ENCODE peak calls at places on chromosomes 3 and 15, in seven cellular contexts. One of them, this sample, is unnamed.

GRCh38 chr3:84958495-84959469 is at the start of gene CADM2:
- DNase-seq in IMR-90: peak; percentile 45
- DNase-seq in CD8-positive, alpha-beta memory T cell: peak; percentile 5
- DNase-seq in RWPE1: peak; percentile 89
- DNase-seq in K562: peak; percentile 92
- DNase-seq in upper lobe of left lung: peak; percentile 96
- DNase-seq in heart left ventricle: peak; percentile 89
- DNase-seq in this sample: peak; percentile 95

GRCh38 chr3:152071924-152072323 is 196.8 kb upstream of the MBNL1 start:
- DNase-seq in IMR-90: peak; percentile 70
- DNase-seq in CD8-positive, alpha-beta memory T cell: peak; percentile 24
- DNase-seq in RWPE1: peak; percentile 45
- DNase-seq in K562: peak; percentile 46
- DNase-seq in upper lobe of left lung: no peak
- DNase-seq in heart left ventricle: no peak
- DNase-seq in this sample: peak; percentile 36

GRCh38 chr3:34066999-34067398 is 268.6 kb downstream of the PDCD6IP start:
- DNase-seq in IMR-90: no peak
- DNase-seq in CD8-positive, alpha-beta memory T cell: no peak
- DNase-seq in RWPE1: no peak
- DNase-seq in K562: no peak
- DNase-seq in upper lobe of left lung: no peak
- DNase-seq in heart left ventricle: no peak
- DNase-seq in this sample: no peak

GRCh38 chr3:134885877-134886621 is 91.0 kb downstream of the EPHB1 start:
- DNase-seq in IMR-90: no peak
- DNase-seq in CD8-positive, alpha-beta memory T cell: no peak
- DNase-seq in RWPE1: no peak
- DNase-seq in K562: no peak
- DNase-seq in upper lobe of left lung: no peak
- DNase-seq in heart left ventricle: no peak
- DNase-seq in this sample: no peak

GRCh38 chr15:46441294-46442062 is 806.6 kb downstream of the SQOR start:
- DNase-seq in IMR-90: no peak
- DNase-seq in CD8-positive, alpha-beta memory T cell: no peak
- DNase-seq in RWPE1: no peak
- DNase-seq in K562: no peak
- DNase-seq in upper lobe of left lung: no peak
- DNase-seq in heart left ventricle: no peak
- DNase-seq in this sample: peak; percentile 64

GRCh38 chr3:131596884-131597283 is 94.1 kb upstream of the MRPL3 start:
- DNase-seq in IMR-90: no peak
- DNase-seq in CD8-positive, alpha-beta memory T cell: no peak
- DNase-seq in RWPE1: no peak
- DNase-seq in K562: no peak
- DNase-seq in upper lobe of left lung: no peak
- DNase-seq in heart left ventricle: no peak
- DNase-seq in this sample: no peak

GRCh38 chr3:74631341-74631740 is 16.9 kb upstream of the CNTN3 start:
- DNase-seq in IMR-90: peak; percentile 59
- DNase-seq in CD8-positive, alpha-beta memory T cell: no peak
- DNase-seq in RWPE1: no peak
- DNase-seq in K562: no peak
- DNase-seq in upper lobe of left lung: no peak
- DNase-seq in heart left ventricle: no peak
- DNase-seq in this sample: no peak

GRCh38 chr15:73838795-73839565 is 34.4 kb upstream of the TBC1D21 start:
- DNase-seq in IMR-90: no peak
- DNase-seq in CD8-positive, alpha-beta memory T cell: no peak
- DNase-seq in RWPE1: no peak
- DNase-seq in K562: no peak
- DNase-seq in upper lobe of left lung: peak; percentile 58
- DNase-seq in heart left ventricle: peak; percentile 93
- DNase-seq in this sample: no peak

GRCh38 chr15:100780208-100780800 is 99.3 kb upstream of the ALDH1A3 start:
- DNase-seq in IMR-90: no peak
- DNase-seq in CD8-positive, alpha-beta memory T cell: no peak
- DNase-seq in RWPE1: no peak
- DNase-seq in K562: no peak
- DNase-seq in upper lobe of left lung: no peak
- DNase-seq in heart left ventricle: no peak
- DNase-seq in this sample: no peak

GRCh38 chr3:19155375-19155774 is 7.1 kb downstream of the KCNH8 start:
- DNase-seq in IMR-90: no peak
- DNase-seq in CD8-positive, alpha-beta memory T cell: no peak
- DNase-seq in RWPE1: no peak
- DNase-seq in K562: no peak
- DNase-seq in upper lobe of left lung: no peak
- DNase-seq in heart left ventricle: no peak
- DNase-seq in this sample: no peak

GRCh38 chr3:126056681-126057546 is 27.0 kb downstream of the SLC41A3 start:
- DNase-seq in IMR-90: peak; percentile 2
- DNase-seq in CD8-positive, alpha-beta memory T cell: no peak
- DNase-seq in RWPE1: peak; percentile 55
- DNase-seq in K562: no peak
- DNase-seq in upper lobe of left lung: peak; percentile 53
- DNase-seq in heart left ventricle: peak; percentile 83
- DNase-seq in this sample: no peak

GRCh38 chr3:13501527-13501926 is 21.4 kb downstream of the HDAC11 start:
- DNase-seq in IMR-90: no peak
- DNase-seq in CD8-positive, alpha-beta memory T cell: no peak
- DNase-seq in RWPE1: no peak
- DNase-seq in K562: no peak
- DNase-seq in upper lobe of left lung: no peak
- DNase-seq in heart left ventricle: no peak
- DNase-seq in this sample: no peak

GRCh38 chr15:63452552-63453136 is 51.7 kb upstream of the USP3 start:
- DNase-seq in IMR-90: no peak
- DNase-seq in CD8-positive, alpha-beta memory T cell: no peak
- DNase-seq in RWPE1: no peak
- DNase-seq in K562: no peak
- DNase-seq in upper lobe of left lung: no peak
- DNase-seq in heart left ventricle: no peak
- DNase-seq in this sample: no peak

GRCh38 chr15:31442203-31443090 is 115.8 kb downstream of the KLF13 start:
- DNase-seq in IMR-90: peak; percentile 95
- DNase-seq in CD8-positive, alpha-beta memory T cell: no peak
- DNase-seq in RWPE1: peak; percentile 62
- DNase-seq in K562: peak; percentile 27
- DNase-seq in upper lobe of left lung: no peak
- DNase-seq in heart left ventricle: no peak
- DNase-seq in this sample: no peak

GRCh38 chr3:153268564-153269279 is 106.7 kb downstream of the RAP2B start:
- DNase-seq in IMR-90: no peak
- DNase-seq in CD8-positive, alpha-beta memory T cell: no peak
- DNase-seq in RWPE1: no peak
- DNase-seq in K562: no peak
- DNase-seq in upper lobe of left lung: peak; percentile 81
- DNase-seq in heart left ventricle: no peak
- DNase-seq in this sample: no peak

GRCh38 chr15:74783808-74784175 is 1.9 kb downstream of the CSK start:
- DNase-seq in IMR-90: no peak
- DNase-seq in CD8-positive, alpha-beta memory T cell: no peak
- DNase-seq in RWPE1: no peak
- DNase-seq in K562: no peak
- DNase-seq in upper lobe of left lung: no peak
- DNase-seq in heart left ventricle: no peak
- DNase-seq in this sample: no peak

GRCh38 chr3:98709433-98709832 is 53.7 kb upstream of the ST3GAL6 start:
- DNase-seq in IMR-90: no peak
- DNase-seq in CD8-positive, alpha-beta memory T cell: no peak
- DNase-seq in RWPE1: no peak
- DNase-seq in K562: no peak
- DNase-seq in upper lobe of left lung: no peak
- DNase-seq in heart left ventricle: no peak
- DNase-seq in this sample: no peak

GRCh38 chr15:62107561-62108110 is 40.9 kb downstream of the C2CD4A start:
- DNase-seq in IMR-90: peak; percentile 10
- DNase-seq in CD8-positive, alpha-beta memory T cell: no peak
- DNase-seq in RWPE1: no peak
- DNase-seq in K562: no peak
- DNase-seq in upper lobe of left lung: no peak
- DNase-seq in heart left ventricle: no peak
- DNase-seq in this sample: peak; percentile 53

DNA sequence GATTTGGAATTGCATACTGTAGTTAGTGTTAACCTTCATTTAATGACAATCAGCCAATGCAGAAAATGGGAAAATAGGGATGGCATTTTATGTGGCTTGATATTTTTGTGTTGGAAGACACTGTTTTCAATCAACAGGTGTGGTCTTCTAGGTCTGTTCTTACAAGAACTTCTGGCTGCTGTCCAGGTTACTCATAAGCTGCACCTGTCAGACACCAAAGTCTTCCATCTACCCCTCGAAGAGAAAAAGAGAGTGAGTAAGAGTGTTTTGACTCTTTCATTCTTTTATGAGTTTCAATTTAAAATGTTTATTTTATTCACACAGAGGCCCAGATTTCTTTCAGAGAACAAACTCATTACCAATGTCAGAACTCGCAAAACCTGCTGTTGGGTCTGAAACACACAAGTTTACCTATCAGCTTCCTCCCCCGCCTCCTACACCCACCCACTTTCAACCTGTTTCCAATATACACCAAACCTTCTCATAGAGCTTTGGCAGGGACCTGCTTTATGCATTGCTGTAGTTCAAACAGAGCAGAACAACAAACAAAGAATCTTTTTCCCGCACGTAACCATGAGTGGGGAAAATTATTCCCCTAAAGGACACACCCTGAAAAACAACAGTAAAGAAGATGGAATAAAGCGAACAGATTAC is 767.7 kb upstream of the ALCAM start:
- DNase-seq in IMR-90: no peak
- DNase-seq in CD8-positive, alpha-beta memory T cell: no peak
- DNase-seq in RWPE1: no peak
- DNase-seq in K562: no peak
- DNase-seq in upper lobe of left lung: no peak
- DNase-seq in heart left ventricle: no peak
- DNase-seq in this sample: no peak
- H3K27ac ChIP-seq in IMR-90: no peak overlapping the region
- H3K27ac ChIP-seq in CD8-positive, alpha-beta memory T cell: no peak overlapping the region
- H3K27ac ChIP-seq in RWPE1: no peak overlapping the region
- H3K27ac ChIP-seq in K562: no peak overlapping the region
- H3K27ac ChIP-seq in upper lobe of left lung: no peak overlapping the region
- H3K27ac ChIP-seq in heart left ventricle: no peak overlapping the region
- H3K27ac ChIP-seq in this sample: no peak overlapping the region

DNA sequence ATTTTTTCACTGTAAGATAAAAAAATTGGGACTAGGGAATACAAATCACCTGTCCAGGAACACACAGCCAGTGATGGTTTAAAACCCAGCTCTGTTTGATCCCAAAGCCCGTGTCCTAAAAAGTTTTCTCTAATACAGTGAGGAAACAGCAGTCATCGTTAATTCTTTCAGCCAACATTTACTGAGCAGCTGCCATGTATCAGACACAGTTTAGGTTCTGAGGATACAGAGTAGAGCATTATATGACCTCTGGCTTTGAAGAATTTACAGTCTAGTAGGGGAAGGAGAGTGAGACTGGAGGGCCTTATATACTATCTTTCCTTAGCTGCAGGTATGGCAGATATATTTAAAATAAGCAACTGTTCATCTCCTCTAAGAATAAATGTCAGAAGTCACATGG is 82.7 kb downstream of the KCNMB2 start:
- DNase-seq in IMR-90: no peak
- DNase-seq in CD8-positive, alpha-beta memory T cell: no peak
- DNase-seq in RWPE1: no peak
- DNase-seq in K562: no peak
- DNase-seq in upper lobe of left lung: no peak
- DNase-seq in heart left ventricle: no peak
- DNase-seq in this sample: no peak
- H3K27ac ChIP-seq in IMR-90: no peak overlapping the region
- H3K27ac ChIP-seq in CD8-positive, alpha-beta memory T cell: no peak overlapping the region
- H3K27ac ChIP-seq in RWPE1: no peak overlapping the region
- H3K27ac ChIP-seq in K562: no peak overlapping the region
- H3K27ac ChIP-seq in upper lobe of left lung: no peak overlapping the region
- H3K27ac ChIP-seq in heart left ventricle: no peak overlapping the region
- H3K27ac ChIP-seq in this sample: no peak overlapping the region

GRCh38 chr3:72744330-72744729 is 103.9 kb downstream of the SHQ1 start:
- DNase-seq in IMR-90: no peak
- DNase-seq in CD8-positive, alpha-beta memory T cell: no peak
- DNase-seq in RWPE1: no peak
- DNase-seq in K562: peak; percentile 62
- DNase-seq in upper lobe of left lung: no peak
- DNase-seq in heart left ventricle: no peak
- DNase-seq in this sample: no peak
- H3K27ac ChIP-seq in IMR-90: no peak overlapping the region
- H3K27ac ChIP-seq in CD8-positive, alpha-beta memory T cell: no peak overlapping the region
- H3K27ac ChIP-seq in RWPE1: no peak overlapping the region
- H3K27ac ChIP-seq in K562: peak overlapping the region; percentile 40
- H3K27ac ChIP-seq in upper lobe of left lung: no peak overlapping the region
- H3K27ac ChIP-seq in heart left ventricle: no peak overlapping the region
- H3K27ac ChIP-seq in this sample: no peak overlapping the region

DNA sequence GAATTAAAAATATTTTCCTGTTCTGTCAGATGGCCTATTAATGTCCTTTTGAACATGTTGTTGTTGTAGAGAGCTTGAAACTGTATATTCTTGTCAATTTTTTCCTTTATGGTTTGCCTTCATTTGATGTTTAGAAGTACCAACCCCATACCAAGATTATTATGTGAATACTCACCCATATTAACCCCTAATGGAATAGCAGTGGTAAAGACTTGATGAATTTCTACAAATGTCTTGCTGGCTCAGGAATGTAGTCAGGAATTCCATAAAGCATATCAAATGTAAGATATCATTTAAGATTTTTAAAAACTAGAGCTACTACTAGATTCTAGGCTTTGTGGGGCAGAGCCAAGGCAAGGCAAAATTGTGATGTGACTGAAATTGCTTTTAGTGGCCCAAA is 30.0 kb downstream of the MYO5A start:
- DNase-seq in IMR-90: no peak
- DNase-seq in CD8-positive, alpha-beta memory T cell: no peak
- DNase-seq in RWPE1: no peak
- DNase-seq in K562: no peak
- DNase-seq in upper lobe of left lung: no peak
- DNase-seq in heart left ventricle: no peak
- DNase-seq in this sample: no peak
- H3K27ac ChIP-seq in IMR-90: no peak overlapping the region
- H3K27ac ChIP-seq in CD8-positive, alpha-beta memory T cell: no peak overlapping the region
- H3K27ac ChIP-seq in RWPE1: no peak overlapping the region
- H3K27ac ChIP-seq in K562: no peak overlapping the region
- H3K27ac ChIP-seq in upper lobe of left lung: no peak overlapping the region
- H3K27ac ChIP-seq in heart left ventricle: no peak overlapping the region
- H3K27ac ChIP-seq in this sample: no peak overlapping the region

GRCh38 chr3:30286811-30287210 is 319.6 kb upstream of the TGFBR2 start:
- DNase-seq in IMR-90: no peak
- DNase-seq in CD8-positive, alpha-beta memory T cell: no peak
- DNase-seq in RWPE1: no peak
- DNase-seq in K562: no peak
- DNase-seq in upper lobe of left lung: no peak
- DNase-seq in heart left ventricle: no peak
- DNase-seq in this sample: peak; percentile 27
- H3K27ac ChIP-seq in IMR-90: no peak overlapping the region
- H3K27ac ChIP-seq in CD8-positive, alpha-beta memory T cell: no peak overlapping the region
- H3K27ac ChIP-seq in RWPE1: no peak overlapping the region
- H3K27ac ChIP-seq in K562: no peak overlapping the region
- H3K27ac ChIP-seq in upper lobe of left lung: no peak overlapping the region
- H3K27ac ChIP-seq in heart left ventricle: peak overlapping the region; percentile 2
- H3K27ac ChIP-seq in this sample: no peak overlapping the region